ENCODE peak calls at places on chromosomes 5 and 9, in four cellular contexts. G, X, E and R are unnamed samples.

GRCh38 chr5:158869092-158869491 is 230.6 kb downstream of the EBF1 start:
- DNase-seq in G (no peak), X (no peak), E (peak), R (no peak)

GRCh38 chr5:11268894-11269293 is 507.9 kb upstream of the DAP start:
- DNase-seq in G (no peak), X (no peak), E (no peak), R (no peak)

GRCh38 chr9:91589101-91589553 is 165.5 kb upstream of the NFIL3 start:
- DNase-seq in G (no peak), X (peak), E (no peak), R (peak)

GRCh38 chr9:95796029-95796428 is 79.5 kb upstream of the ERCC6L2 start:
- DNase-seq in G (no peak), X (no peak), E (no peak), R (no peak)

GRCh38 chr5:177555665-177556064 is 1.3 kb upstream of the FAM193B start:
- DNase-seq in G (no peak), X (no peak), E (no peak), R (no peak)

GRCh38 chr9:71830929-71831328 is 62.6 kb upstream of the CEMIP2 start:
- DNase-seq in G (no peak), X (no peak), E (no peak), R (no peak)

GRCh38 chr9:12640866-12641636 is 52.1 kb upstream of the TYRP1 start:
- DNase-seq in G (no peak), X (no peak), E (no peak), R (no peak)

GRCh38 chr9:89579741-89580395 is 24.9 kb upstream of the GADD45G start:
- DNase-seq in G (no peak), X (no peak), E (no peak), R (no peak)

GRCh38 chr5:56973473-56973872 is 21.6 kb upstream of the MIER3 start:
- DNase-seq in G (no peak), X (no peak), E (no peak), R (no peak)

GRCh38 chr5:134549714-134550113 is 24.2 kb downstream of the JADE2 start:
- DNase-seq in G (no peak), X (no peak), E (no peak), R (no peak)

GRCh38 chr5:134553816-134554215 is 28.3 kb downstream of the JADE2 start:
- DNase-seq in G (no peak), X (no peak), E (no peak), R (no peak)

GRCh38 chr5:134552301-134552700 is 26.8 kb downstream of the JADE2 start:
- DNase-seq in G (peak), X (no peak), E (no peak), R (no peak)

GRCh38 chr5:134550271-134551214 is 25.1 kb downstream of the JADE2 start:
- DNase-seq in G (peak), X (no peak), E (no peak), R (no peak)

GRCh38 chr5:134551891-134552290 is 26.4 kb downstream of the JADE2 start:
- DNase-seq in G (no peak), X (no peak), E (no peak), R (no peak)
- H3K4me3 ChIP-seq in G (no peak), X (no peak), E (no peak), R (no peak)

DNA sequence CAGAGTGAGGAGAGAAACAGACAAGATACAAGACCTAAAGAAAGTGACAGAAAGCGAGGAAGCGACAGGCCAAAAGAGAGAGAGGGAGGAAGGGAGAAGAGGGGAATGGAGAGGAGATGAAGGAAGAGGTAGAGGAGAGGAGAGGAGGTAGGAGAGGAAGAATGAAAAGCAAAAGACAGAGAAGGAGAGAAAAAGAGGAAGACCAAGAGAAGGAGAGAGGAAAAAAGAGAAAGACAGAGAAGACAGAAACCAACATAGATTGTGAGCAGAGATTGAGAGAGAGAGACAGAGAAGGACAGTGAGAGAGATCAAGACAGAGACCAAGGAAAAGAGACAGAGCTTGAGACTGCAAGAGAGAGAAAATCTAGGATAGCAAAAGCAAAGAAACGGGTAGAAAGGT is 58.6 kb upstream of the FNIP1 start:
- DNase-seq in G (no peak), X (no peak), E (no peak), R (no peak)
- TF ChIP-seq POLR2AphosphoS5 in G (no peak), X (no peak), E (no peak), R (no peak)

DNA sequence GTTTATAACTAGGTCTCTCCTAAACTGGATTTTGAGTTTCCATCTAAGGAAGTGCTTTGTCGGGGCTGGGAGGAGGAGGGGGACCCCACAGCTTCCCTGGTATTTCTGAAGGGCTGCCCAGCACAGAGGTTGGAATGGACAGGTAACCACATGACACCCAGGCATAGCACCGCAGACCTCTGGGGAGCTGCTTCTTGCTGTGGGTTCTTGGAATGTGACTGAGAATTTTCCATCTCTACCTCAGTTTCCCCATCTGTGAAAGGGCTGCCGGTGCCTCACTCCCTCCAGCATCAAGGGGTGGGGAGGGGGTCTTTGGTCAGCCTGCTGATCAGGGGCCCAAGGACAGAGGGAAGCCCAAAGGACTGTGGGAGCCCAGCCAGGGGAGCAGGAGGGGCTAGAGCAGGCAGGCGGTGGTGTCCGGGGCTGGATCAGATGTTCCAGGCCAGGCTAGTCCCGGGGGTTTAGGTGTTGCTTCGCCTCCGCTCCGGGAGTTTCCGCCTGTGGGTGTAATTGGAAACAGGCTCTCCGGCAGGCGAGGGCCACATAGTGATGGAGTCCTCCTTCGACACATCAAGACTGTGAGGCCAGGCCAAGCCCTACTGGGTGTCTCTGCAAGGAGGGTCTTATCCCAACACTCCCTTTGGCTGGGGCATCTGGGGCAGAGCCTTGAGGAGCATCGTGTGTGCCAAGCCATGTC is 3.3 kb downstream of the OLFML2A start:
- DNase-seq in G (peak), X (peak), E (no peak), R (peak)
- H3K4me3 ChIP-seq in G (no peak), X (peak), E (peak), R (peak)

DNA sequence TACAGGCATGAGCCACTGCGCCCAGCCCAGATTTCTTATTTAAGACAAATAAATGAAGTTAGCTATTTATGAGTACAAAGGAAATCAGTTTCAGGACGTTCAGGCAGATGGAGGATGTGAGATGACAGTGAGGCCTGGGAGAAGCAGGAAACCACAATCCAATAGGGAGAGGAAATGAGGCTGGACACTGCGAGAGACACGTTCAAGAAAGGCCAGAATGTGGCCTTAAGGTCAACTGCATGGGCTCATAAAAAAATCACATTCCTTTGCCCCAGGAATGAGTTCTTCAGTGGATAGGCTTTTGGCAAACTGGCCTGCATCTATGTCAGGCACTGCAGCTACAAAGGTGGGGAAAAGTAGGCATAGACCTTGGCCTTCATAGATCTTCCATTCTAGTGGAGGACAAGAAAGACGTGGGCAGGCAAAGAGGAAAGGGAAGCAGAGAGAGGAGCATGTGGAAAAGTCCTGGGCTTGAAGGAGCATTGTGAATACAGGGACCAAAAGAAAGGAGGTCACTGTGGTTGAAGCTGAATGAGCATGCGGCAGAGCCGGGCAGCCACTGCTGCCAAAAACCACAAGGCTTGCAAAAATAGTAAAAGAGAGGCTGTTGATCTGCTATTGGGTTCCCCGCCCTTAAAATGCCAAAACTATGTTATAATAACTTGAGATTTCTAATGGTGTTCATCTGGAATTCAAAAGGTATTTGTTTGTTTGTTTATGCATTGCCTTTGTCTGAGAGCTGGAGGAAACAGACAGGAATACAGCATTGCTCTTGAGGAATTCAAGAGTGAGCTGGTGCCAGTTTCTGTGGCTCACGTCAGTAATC is 133.0 kb downstream of the GNA14 start:
- DNase-seq in G (no peak), X (no peak), E (no peak), R (no peak)
- TF ChIP-seq POLR2AphosphoS5 in G (no peak), X (no peak), E (no peak), R (no peak)

GRCh38 chr9:121819511-121820231 is 168.2 kb downstream of the DAB2IP start:
- DNase-seq in G (no peak), X (no peak), E (peak), R (no peak)
- H3K4me3 ChIP-seq in G (no peak), X (no peak), E (peak), R (peak)

DNA sequence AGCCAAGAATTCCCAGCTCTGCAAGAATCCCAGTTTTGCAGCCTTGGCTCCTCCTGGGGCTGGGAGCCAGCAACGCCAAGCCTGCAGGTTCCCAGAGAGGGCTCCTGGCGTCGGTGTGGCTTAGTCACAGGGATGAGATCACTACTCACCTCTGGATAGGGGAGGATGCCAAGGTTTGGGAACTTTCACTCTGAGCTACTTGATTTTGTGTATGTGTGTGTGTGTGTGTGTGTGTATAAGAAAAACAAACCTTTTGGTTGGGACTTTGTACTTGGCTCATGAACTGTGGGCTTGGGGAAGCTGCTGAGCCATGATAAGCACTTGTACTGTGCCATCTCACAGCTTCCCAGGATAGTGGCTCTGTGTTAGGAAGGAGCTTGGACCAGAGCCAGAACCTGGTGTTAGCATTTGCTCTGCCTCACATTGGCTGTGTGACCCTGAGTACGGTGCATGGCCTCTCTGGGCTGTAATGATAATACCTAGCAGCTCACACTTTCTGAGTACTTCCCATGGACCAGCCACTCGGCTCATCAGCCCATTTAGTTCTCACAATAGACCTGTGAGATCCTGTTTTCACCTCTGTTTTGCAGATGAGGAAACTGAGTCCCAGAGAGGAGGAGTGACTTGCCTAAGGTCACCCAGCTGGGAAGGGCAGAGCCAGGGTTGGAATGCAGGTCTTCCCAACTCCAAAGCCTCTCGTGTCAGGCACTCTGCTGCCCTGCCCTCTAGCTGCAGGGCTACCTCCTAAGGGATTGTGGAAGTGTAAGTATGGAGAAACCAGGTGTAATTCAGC is 41.4 kb upstream of the DAB2IP start:
- DNase-seq in G (peak), X (peak), E (no peak), R (peak)
- TF ChIP-seq POLR2AphosphoS5 in G (peak), X (peak), E (no peak), R (peak)

DNA sequence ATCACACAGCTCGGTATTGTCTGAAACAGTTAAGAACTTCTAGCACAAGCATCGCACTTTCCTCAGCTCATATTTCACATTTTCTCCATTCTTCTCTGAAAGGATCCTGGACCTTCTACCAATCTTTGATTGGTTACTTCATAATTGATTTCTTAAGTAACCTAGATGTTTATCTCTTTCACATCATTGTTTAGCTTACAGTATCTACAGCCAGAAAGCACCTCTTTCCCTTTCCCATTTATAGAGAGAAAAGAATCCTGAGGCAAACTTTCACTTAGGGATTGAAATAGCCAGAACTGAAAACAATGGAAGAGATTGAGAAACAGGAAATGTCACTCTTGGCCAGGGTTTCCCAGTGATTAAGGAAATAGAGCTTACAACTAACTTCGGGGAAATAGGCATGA is 2.5 kb downstream of the IL33 start:
- DNase-seq in G (no peak), X (peak), E (peak), R (no peak)
- H3K4me3 ChIP-seq in G (peak), X (peak), E (no peak), R (no peak)

DNA sequence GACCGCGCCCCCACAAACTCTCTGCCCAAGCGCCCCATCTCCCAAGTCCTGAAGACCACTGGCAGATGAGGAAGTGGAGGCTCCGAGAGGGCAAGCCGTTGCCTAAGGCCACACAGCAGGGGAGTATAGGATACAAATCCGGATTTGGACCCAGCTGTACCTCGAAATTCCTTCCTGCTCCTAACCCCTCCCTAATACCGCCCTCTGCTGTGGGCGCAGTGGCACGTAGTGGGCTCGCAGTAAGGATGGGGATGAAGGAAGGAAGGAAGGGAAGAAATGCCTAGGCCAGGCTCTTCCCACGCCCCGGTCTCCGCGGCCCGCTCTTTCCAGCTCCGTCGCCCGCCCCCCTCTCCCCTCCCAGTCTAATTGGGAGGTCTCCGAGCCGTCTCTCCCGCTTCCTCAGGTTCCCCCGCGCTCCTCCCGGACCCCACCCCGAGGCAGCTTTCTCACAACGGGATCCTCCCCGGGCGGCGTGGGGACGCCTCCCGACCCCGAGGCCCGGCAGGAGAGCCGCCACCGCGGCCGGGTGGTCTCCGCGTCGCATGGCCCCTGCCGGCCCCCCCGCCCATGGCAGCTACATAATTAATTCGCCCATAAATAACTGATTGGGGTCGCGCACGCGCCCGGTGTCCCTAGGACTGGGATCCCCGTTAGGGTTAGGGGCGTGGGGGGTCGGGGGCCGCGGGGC is 138.9 kb downstream of the C9orf50 start:
- DNase-seq in G (no peak), X (no peak), E (peak), R (no peak)
- TF ChIP-seq POLR2AphosphoS5 in G (no peak), X (peak), E (no peak), R (peak)

GRCh38 chr5:149412783-149413476 is 33.8 kb upstream of the IL17B start:
- DNase-seq in G (no peak), X (peak), E (no peak), R (no peak)
- H3K4me3 ChIP-seq in G (peak), X (peak), E (no peak), R (peak)

GRCh38 chr9:35115680-35116538 is at the start of gene ATOSB:
- DNase-seq in G (peak), X (peak), E (peak), R (peak)

GRCh38 chr9:35116539-35116897 is 856 bp upstream of the ATOSB start:
- DNase-seq in G (no peak), X (no peak), E (no peak), R (no peak)

GRCh38 chr9:35114113-35114847 is 1.4 kb downstream of the ATOSB start:
- DNase-seq in G (peak), X (peak), E (peak), R (peak)

GRCh38 chr9:35114921-35115341 is 731 bp downstream of the ATOSB start:
- DNase-seq in G (peak), X (peak), E (peak), R (peak)

DNA sequence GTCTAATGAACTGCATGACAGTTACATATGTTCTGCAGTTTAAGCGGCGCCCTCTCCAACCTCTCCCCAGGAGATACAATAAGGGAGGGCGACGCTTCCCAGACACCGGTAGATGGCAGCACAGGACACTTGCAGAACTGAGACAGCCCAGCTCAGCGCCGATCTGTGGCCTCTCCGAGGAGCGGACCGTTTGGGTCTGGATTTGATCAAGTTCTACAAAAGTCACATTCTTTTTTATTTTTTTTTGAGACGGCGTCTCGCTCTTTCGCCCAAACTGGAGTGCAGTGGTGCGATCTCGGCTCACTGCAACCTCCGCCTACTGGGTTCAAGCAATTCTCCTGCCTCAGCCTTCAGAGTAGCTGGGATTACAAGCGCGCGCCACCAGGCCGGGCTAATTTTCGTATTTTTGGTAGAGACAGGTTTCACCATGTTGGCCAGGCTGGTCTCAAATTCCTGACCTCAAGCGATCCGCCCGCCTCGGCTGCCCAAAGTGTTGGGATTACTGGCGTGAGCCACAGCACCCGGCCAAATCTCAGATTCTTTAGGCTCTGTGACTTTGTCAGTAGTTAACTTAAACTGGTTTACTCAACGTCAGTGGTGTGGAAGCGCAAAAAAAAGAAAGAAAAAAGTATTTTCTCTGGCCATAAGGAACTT is 1.4 kb upstream of the ATOSB start:
- DNase-seq in G (peak), X (peak), E (peak), R (peak)
- TF ChIP-seq POLR2AphosphoS5 in G (no peak), X (peak), E (no peak), R (no peak)